ENCODE peak calls at places on chromosomes 7 and 10, in six cellular contexts. One of them, this sample, is unnamed.

GRCh38 chr10:86312701-86313270 is 53.8 kb downstream of the GRID1 start:
- DNase-seq in AG09319: no peak
- DNase-seq in GM12864: no peak
- DNase-seq in AG08396: no peak
- DNase-seq in GM12891: no peak
- DNase-seq in activated CD4-positive, alpha-beta T cell treated with anti-CD3 and anti-CD28 coated beads for 24 hours: no peak
- DNase-seq in this sample: no peak

GRCh38 chr7:16801111-16801542 is 3.7 kb downstream of the AGR2 start:
- DNase-seq in AG08396: peak; percentile 65
- DNase-seq in AG09319: peak; percentile 5
- DNase-seq in GM12864: no peak
- DNase-seq in GM12891: peak; percentile 5
- DNase-seq in activated CD4-positive, alpha-beta T cell treated with anti-CD3 and anti-CD28 coated beads for 24 hours: peak; percentile 0
- DNase-seq in this sample: peak; percentile 84

GRCh38 chr10:71611131-71611530 is 108.4 kb downstream of the C10orf105 start:
- DNase-seq in activated CD4-positive, alpha-beta T cell treated with anti-CD3 and anti-CD28 coated beads for 24 hours: no peak
- DNase-seq in GM12891: no peak
- DNase-seq in AG09319: no peak
- DNase-seq in AG08396: no peak
- DNase-seq in GM12864: no peak
- DNase-seq in this sample: no peak

GRCh38 chr10:129896231-129897150 is 67.6 kb downstream of the EBF3 start:
- DNase-seq in GM12891: no peak
- DNase-seq in GM12864: no peak
- DNase-seq in AG09319: no peak
- DNase-seq in AG08396: no peak
- DNase-seq in activated CD4-positive, alpha-beta T cell treated with anti-CD3 and anti-CD28 coated beads for 24 hours: no peak
- DNase-seq in this sample: no peak

GRCh38 chr7:65980478-65981250 is 1.3 kb downstream of the GUSB start:
- DNase-seq in AG08396: no peak
- DNase-seq in activated CD4-positive, alpha-beta T cell treated with anti-CD3 and anti-CD28 coated beads for 24 hours: no peak
- DNase-seq in AG09319: no peak
- DNase-seq in GM12864: peak; percentile 68
- DNase-seq in GM12891: peak; percentile 49
- DNase-seq in this sample: peak; percentile 80

GRCh38 chr7:28754027-28754426 is 204.1 kb downstream of the TRIL start:
- DNase-seq in GM12864: no peak
- DNase-seq in AG09319: no peak
- DNase-seq in activated CD4-positive, alpha-beta T cell treated with anti-CD3 and anti-CD28 coated beads for 24 hours: no peak
- DNase-seq in AG08396: peak; percentile 11
- DNase-seq in GM12891: no peak
- DNase-seq in this sample: peak; percentile 42

GRCh38 chr10:127300868-127301321 is 104.5 kb upstream of the INSYN2A start:
- DNase-seq in AG08396: no peak
- DNase-seq in activated CD4-positive, alpha-beta T cell treated with anti-CD3 and anti-CD28 coated beads for 24 hours: no peak
- DNase-seq in GM12891: no peak
- DNase-seq in AG09319: no peak
- DNase-seq in GM12864: no peak
- DNase-seq in this sample: no peak

GRCh38 chr7:99386584-99387238 is 12.2 kb downstream of the ARPC1B start:
- DNase-seq in activated CD4-positive, alpha-beta T cell treated with anti-CD3 and anti-CD28 coated beads for 24 hours: no peak
- DNase-seq in GM12864: no peak
- DNase-seq in AG09319: no peak
- DNase-seq in GM12891: no peak
- DNase-seq in AG08396: no peak
- DNase-seq in this sample: peak; percentile 86

GRCh38 chr10:96292971-96293909 is 11.0 kb upstream of the DNTT start:
- DNase-seq in AG08396: peak; percentile 36
- DNase-seq in activated CD4-positive, alpha-beta T cell treated with anti-CD3 and anti-CD28 coated beads for 24 hours: no peak
- DNase-seq in AG09319: peak; percentile 7
- DNase-seq in GM12864: no peak
- DNase-seq in GM12891: no peak
- DNase-seq in this sample: peak; percentile 45

GRCh38 chr7:318476-319266 is 28.7 kb downstream of the FOXL3 start:
- DNase-seq in GM12891: no peak
- DNase-seq in GM12864: no peak
- DNase-seq in AG08396: no peak
- DNase-seq in activated CD4-positive, alpha-beta T cell treated with anti-CD3 and anti-CD28 coated beads for 24 hours: no peak
- DNase-seq in AG09319: no peak
- DNase-seq in this sample: peak; percentile 88

GRCh38 chr10:72086466-72087391 is 1.6 kb downstream of the SPOCK2 start:
- DNase-seq in AG09319: no peak
- DNase-seq in GM12891: peak; percentile 68
- DNase-seq in activated CD4-positive, alpha-beta T cell treated with anti-CD3 and anti-CD28 coated beads for 24 hours: no peak
- DNase-seq in GM12864: no peak
- DNase-seq in AG08396: no peak
- DNase-seq in this sample: peak; percentile 56

GRCh38 chr7:64687249-64687648 is 21.3 kb downstream of the ZNF107 start:
- DNase-seq in AG08396: no peak
- DNase-seq in GM12891: no peak
- DNase-seq in AG09319: no peak
- DNase-seq in GM12864: no peak
- DNase-seq in activated CD4-positive, alpha-beta T cell treated with anti-CD3 and anti-CD28 coated beads for 24 hours: no peak
- DNase-seq in this sample: no peak

GRCh38 chr10:6297522-6297921 is 94.8 kb downstream of the PFKFB3 start:
- DNase-seq in activated CD4-positive, alpha-beta T cell treated with anti-CD3 and anti-CD28 coated beads for 24 hours: no peak
- DNase-seq in AG08396: no peak
- DNase-seq in GM12864: no peak
- DNase-seq in AG09319: no peak
- DNase-seq in GM12891: no peak
- DNase-seq in this sample: no peak

GRCh38 chr7:147513451-147513850 is 1077.1 kb upstream of the C7orf33 start:
- DNase-seq in GM12864: no peak
- DNase-seq in AG09319: no peak
- DNase-seq in activated CD4-positive, alpha-beta T cell treated with anti-CD3 and anti-CD28 coated beads for 24 hours: no peak
- DNase-seq in GM12891: no peak
- DNase-seq in AG08396: no peak
- DNase-seq in this sample: no peak

GRCh38 chr7:132393789-132394261 is 182.4 kb downstream of the PLXNA4 start:
- DNase-seq in GM12891: no peak
- DNase-seq in AG08396: no peak
- DNase-seq in GM12864: no peak
- DNase-seq in activated CD4-positive, alpha-beta T cell treated with anti-CD3 and anti-CD28 coated beads for 24 hours: no peak
- DNase-seq in AG09319: peak; percentile 8
- DNase-seq in this sample: no peak

GRCh38 chr10:29837586-29837985 is 202.8 kb upstream of the SVIL start:
- DNase-seq in GM12891: no peak
- DNase-seq in activated CD4-positive, alpha-beta T cell treated with anti-CD3 and anti-CD28 coated beads for 24 hours: no peak
- DNase-seq in AG09319: no peak
- DNase-seq in GM12864: no peak
- DNase-seq in AG08396: no peak
- DNase-seq in this sample: no peak

GRCh38 chr10:100479059-100479458 is 16.2 kb downstream of the WNT8B start:
- DNase-seq in activated CD4-positive, alpha-beta T cell treated with anti-CD3 and anti-CD28 coated beads for 24 hours: no peak
- DNase-seq in AG09319: no peak
- DNase-seq in GM12891: no peak
- DNase-seq in GM12864: no peak
- DNase-seq in AG08396: no peak
- DNase-seq in this sample: no peak

GRCh38 chr10:48406204-48406603 is 99.7 kb downstream of the MAPK8 start:
- DNase-seq in AG09319: no peak
- DNase-seq in AG08396: peak; percentile 12
- DNase-seq in GM12864: no peak
- DNase-seq in GM12891: no peak
- DNase-seq in activated CD4-positive, alpha-beta T cell treated with anti-CD3 and anti-CD28 coated beads for 24 hours: no peak
- DNase-seq in this sample: no peak

GRCh38 chr10:1531883-1532597 is 205.3 kb downstream of the ADARB2 start:
- DNase-seq in GM12891: no peak
- DNase-seq in GM12864: no peak
- DNase-seq in AG09319: no peak
- DNase-seq in AG08396: no peak
- DNase-seq in activated CD4-positive, alpha-beta T cell treated with anti-CD3 and anti-CD28 coated beads for 24 hours: no peak
- DNase-seq in this sample: peak; percentile 3

GRCh38 chr7:117273325-117274292 is 49.2 kb downstream of the WNT2 start:
- DNase-seq in AG08396: no peak
- DNase-seq in AG09319: no peak
- DNase-seq in activated CD4-positive, alpha-beta T cell treated with anti-CD3 and anti-CD28 coated beads for 24 hours: no peak
- DNase-seq in GM12864: no peak
- DNase-seq in GM12891: no peak
- DNase-seq in this sample: no peak

GRCh38 chr7:40694041-40694809 is 559.4 kb downstream of the SUGCT start:
- DNase-seq in AG09319: no peak
- DNase-seq in AG08396: no peak
- DNase-seq in GM12891: no peak
- DNase-seq in activated CD4-positive, alpha-beta T cell treated with anti-CD3 and anti-CD28 coated beads for 24 hours: no peak
- DNase-seq in GM12864: no peak
- DNase-seq in this sample: no peak

GRCh38 chr7:143967398-143967797 is 12.8 kb downstream of the OR2F1 start:
- DNase-seq in GM12864: no peak
- DNase-seq in GM12891: no peak
- DNase-seq in AG09319: no peak
- DNase-seq in activated CD4-positive, alpha-beta T cell treated with anti-CD3 and anti-CD28 coated beads for 24 hours: no peak
- DNase-seq in AG08396: no peak
- DNase-seq in this sample: no peak

GRCh38 chr7:74475243-74475986 is 21.7 kb downstream of the GTF2IRD1 start:
- DNase-seq in GM12864: no peak
- DNase-seq in AG09319: no peak
- DNase-seq in activated CD4-positive, alpha-beta T cell treated with anti-CD3 and anti-CD28 coated beads for 24 hours: no peak
- DNase-seq in GM12891: no peak
- DNase-seq in AG08396: no peak
- DNase-seq in this sample: no peak

GRCh38 chr7:110905773-110906566 is 185.0 kb upstream of the LRRN3 start:
- DNase-seq in activated CD4-positive, alpha-beta T cell treated with anti-CD3 and anti-CD28 coated beads for 24 hours: no peak
- DNase-seq in GM12864: no peak
- DNase-seq in GM12891: no peak
- DNase-seq in AG09319: no peak
- DNase-seq in AG08396: no peak
- DNase-seq in this sample: no peak

GRCh38 chr10:7950981-7951847 is 103.3 kb upstream of the GATA3 start:
- DNase-seq in GM12864: no peak
- DNase-seq in AG09319: peak; percentile 16
- DNase-seq in activated CD4-positive, alpha-beta T cell treated with anti-CD3 and anti-CD28 coated beads for 24 hours: no peak
- DNase-seq in GM12891: no peak
- DNase-seq in AG08396: peak; percentile 69
- DNase-seq in this sample: no peak

GRCh38 chr7:150435047-150435389 is 15.4 kb upstream of the GIMAP8 start:
- DNase-seq in AG09319: no peak
- DNase-seq in GM12864: no peak
- DNase-seq in AG08396: no peak
- DNase-seq in activated CD4-positive, alpha-beta T cell treated with anti-CD3 and anti-CD28 coated beads for 24 hours: no peak
- DNase-seq in GM12891: no peak
- DNase-seq in this sample: no peak

GRCh38 chr7:150317748-150318444 is 5.3 kb upstream of the LRRC61 start:
- DNase-seq in AG09319: no peak
- DNase-seq in activated CD4-positive, alpha-beta T cell treated with anti-CD3 and anti-CD28 coated beads for 24 hours: no peak
- DNase-seq in GM12864: no peak
- DNase-seq in AG08396: peak; percentile 7
- DNase-seq in GM12891: no peak
- DNase-seq in this sample: no peak

GRCh38 chr7:106987777-106988176 is 56.7 kb upstream of the PRKAR2B start:
- DNase-seq in activated CD4-positive, alpha-beta T cell treated with anti-CD3 and anti-CD28 coated beads for 24 hours: no peak
- DNase-seq in GM12864: no peak
- DNase-seq in GM12891: no peak
- DNase-seq in AG08396: no peak
- DNase-seq in AG09319: no peak
- DNase-seq in this sample: no peak

GRCh38 chr10:33749042-33749441 is 414.6 kb upstream of the NRP1 start:
- DNase-seq in activated CD4-positive, alpha-beta T cell treated with anti-CD3 and anti-CD28 coated beads for 24 hours: no peak
- DNase-seq in GM12864: no peak
- DNase-seq in GM12891: no peak
- DNase-seq in AG09319: no peak
- DNase-seq in AG08396: no peak
- DNase-seq in this sample: no peak

GRCh38 chr10:121559321-121559720 is 38.9 kb downstream of the FGFR2 start:
- DNase-seq in GM12864: no peak
- DNase-seq in AG09319: no peak
- DNase-seq in GM12891: no peak
- DNase-seq in AG08396: no peak
- DNase-seq in activated CD4-positive, alpha-beta T cell treated with anti-CD3 and anti-CD28 coated beads for 24 hours: no peak
- DNase-seq in this sample: peak; percentile 38

GRCh38 chr7:50531401-50531906 is 33.8 kb downstream of the DDC start:
- DNase-seq in GM12864: no peak
- DNase-seq in AG09319: no peak
- DNase-seq in activated CD4-positive, alpha-beta T cell treated with anti-CD3 and anti-CD28 coated beads for 24 hours: peak; percentile 34
- DNase-seq in AG08396: no peak
- DNase-seq in GM12891: no peak
- DNase-seq in this sample: no peak

GRCh38 chr7:46715579-46715978 is 794.5 kb upstream of the IGFBP3 start:
- DNase-seq in AG09319: no peak
- DNase-seq in GM12864: no peak
- DNase-seq in activated CD4-positive, alpha-beta T cell treated with anti-CD3 and anti-CD28 coated beads for 24 hours: no peak
- DNase-seq in AG08396: no peak
- DNase-seq in GM12891: no peak
- DNase-seq in this sample: no peak

GRCh38 chr10:78657622-78658165 is 411.1 kb upstream of the ZMIZ1 start:
- DNase-seq in GM12891: peak; percentile 59
- DNase-seq in activated CD4-positive, alpha-beta T cell treated with anti-CD3 and anti-CD28 coated beads for 24 hours: peak; percentile 36
- DNase-seq in GM12864: peak; percentile 16
- DNase-seq in AG08396: peak; percentile 73
- DNase-seq in AG09319: no peak
- DNase-seq in this sample: peak; percentile 93

GRCh38 chr10:78320990-78321389 is 287.3 kb downstream of the RPS24 start:
- DNase-seq in AG08396: no peak
- DNase-seq in activated CD4-positive, alpha-beta T cell treated with anti-CD3 and anti-CD28 coated beads for 24 hours: no peak
- DNase-seq in AG09319: no peak
- DNase-seq in GM12864: no peak
- DNase-seq in GM12891: no peak
- DNase-seq in this sample: no peak

GRCh38 chr10:113565364-113565763 is 12.5 kb downstream of the HABP2 start:
- DNase-seq in GM12891: no peak
- DNase-seq in activated CD4-positive, alpha-beta T cell treated with anti-CD3 and anti-CD28 coated beads for 24 hours: no peak
- DNase-seq in AG08396: no peak
- DNase-seq in GM12864: no peak
- DNase-seq in AG09319: no peak
- DNase-seq in this sample: no peak

GRCh38 chr10:9137368-9137767 is 1082.9 kb downstream of the GATA3 start:
- DNase-seq in activated CD4-positive, alpha-beta T cell treated with anti-CD3 and anti-CD28 coated beads for 24 hours: no peak
- DNase-seq in GM12864: no peak
- DNase-seq in AG09319: no peak
- DNase-seq in AG08396: no peak
- DNase-seq in GM12891: no peak
- DNase-seq in this sample: no peak

GRCh38 chr10:64091889-64092288 is 570.7 kb downstream of the REEP3 start:
- DNase-seq in GM12891: no peak
- DNase-seq in AG08396: no peak
- DNase-seq in GM12864: no peak
- DNase-seq in AG09319: no peak
- DNase-seq in activated CD4-positive, alpha-beta T cell treated with anti-CD3 and anti-CD28 coated beads for 24 hours: no peak
- DNase-seq in this sample: no peak

This sample was measured in osteoblast.